ENCODE peak calls at places on chromosome 4, in seven cellular contexts. G is K562, X is GM12878, B is H1, K is HepG2, Q is SK-N-SH, V is HCT116. Z is an unnamed sample.

GRCh38 chr4:56937262-56937661 is 29.6 kb downstream of the REST start:
- DNase-seq in K (no peak), G (no peak), X (no peak), Q (no peak), B (no peak), V (peak; percentile 35), Z (no peak)

GRCh38 chr4:87078987-87079469 is 141.4 kb downstream of the KLHL8 start:
- DNase-seq in X (no peak), G (no peak), K (no peak), V (no peak), B (no peak), Q (no peak), Z (no peak)

GRCh38 chr4:18695733-18696527 is 674.4 kb upstream of the LCORL start:
- DNase-seq in Q (no peak), B (no peak), K (no peak), G (no peak), X (no peak), V (no peak), Z (no peak)

GRCh38 chr4:139872274-139872673 is 206.7 kb downstream of the MGST2 start:
- DNase-seq in K (peak; percentile 47), X (no peak), G (no peak), V (no peak), Q (no peak), B (no peak), Z (no peak)

GRCh38 chr4:157076578-157076947 is 613 bp downstream of the GLRB start:
- DNase-seq in X (no peak), V (no peak), Q (peak; percentile 39), G (no peak), B (peak; percentile 48), K (no peak), Z (peak; percentile 37)

GRCh38 chr4:16642897-16643296 is 255.5 kb downstream of the LDB2 start:
- DNase-seq in X (no peak), Q (peak; percentile 51), G (peak; percentile 11), K (peak; percentile 7), B (no peak), V (no peak), Z (peak; percentile 19)

GRCh38 chr4:52019941-52020657 is at the start of gene LRRC66:
- DNase-seq in B (no peak), Q (no peak), G (no peak), V (peak; percentile 49), K (peak; percentile 66), X (no peak), Z (no peak)

GRCh38 chr4:99947190-99947578 is 766 bp upstream of the DNAJB14 start:
- DNase-seq in V (no peak), X (no peak), B (no peak), G (no peak), Q (no peak), K (no peak), Z (no peak)

GRCh38 chr4:152159773-152160172 is 376.1 kb downstream of the FBXW7 start:
- DNase-seq in B (no peak), X (no peak), G (no peak), V (no peak), Q (no peak), K (no peak), Z (no peak)

GRCh38 chr4:183171484-183172267 is 72.6 kb downstream of the WWC2 start:
- DNase-seq in B (no peak), G (no peak), V (no peak), X (no peak), K (peak; percentile 67), Q (no peak), Z (no peak)

GRCh38 chr4:153489856-153490558 is 23.8 kb downstream of the TMEM131L start:
- DNase-seq in V (no peak), X (no peak), K (no peak), G (no peak), Q (no peak), B (no peak), Z (no peak)

GRCh38 chr4:89558147-89558546 is 250.5 kb upstream of the GPRIN3 start:
- DNase-seq in B (no peak), G (no peak), V (peak; percentile 7), K (no peak), X (no peak), Q (no peak), Z (no peak)
- TF ChIP-seq JUND in B (no peak), G (no peak), V (no peak), K (no peak), X (no peak), Q (no peak), Z (no peak)

GRCh38 chr4:70839537-70840093 is at the start of gene GRSF1:
- DNase-seq in B (peak; percentile 92), G (peak; percentile 92), X (peak; percentile 60), K (peak; percentile 79), V (peak; percentile 82), Q (peak; percentile 97), Z (peak; percentile 71)
- TF ChIP-seq JUND in B (no peak), G (no peak), X (no peak), K (no peak), V (no peak), Q (no peak), Z (no peak)

DNA sequence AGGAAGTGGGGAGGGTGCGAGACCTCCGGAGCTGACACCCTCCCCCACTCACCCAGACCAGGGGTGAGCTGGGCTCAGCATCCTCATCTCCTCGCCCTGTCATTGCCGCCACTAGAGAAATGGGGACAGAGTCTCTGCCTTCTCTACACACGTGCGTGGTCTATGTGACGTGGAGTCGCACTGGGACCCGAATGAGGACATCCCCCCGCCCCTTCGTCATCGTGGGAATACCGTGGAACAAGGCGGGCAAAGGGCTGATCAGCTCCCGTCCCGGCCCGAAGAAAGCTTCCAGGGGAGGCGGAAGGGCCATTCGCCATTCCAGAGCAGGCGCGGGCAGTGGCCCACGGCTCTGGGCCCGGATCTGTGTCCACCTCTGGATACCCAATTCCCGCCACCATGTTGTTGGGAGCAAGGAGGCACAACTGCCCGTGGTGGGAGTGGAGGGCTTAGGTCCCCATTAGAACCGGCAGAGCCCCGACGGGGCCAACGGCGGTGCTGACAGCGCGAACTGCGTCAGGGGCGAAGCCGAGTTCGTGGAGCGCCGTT is 12.0 kb downstream of the HMX1 start:
- DNase-seq in Q (no peak), G (no peak), V (no peak), K (no peak), B (peak; percentile 59), X (no peak), Z (no peak)
- TF ChIP-seq JUND in Q (no peak), G (no peak), V (no peak), K (no peak), B (no peak), X (no peak), Z (no peak)

DNA sequence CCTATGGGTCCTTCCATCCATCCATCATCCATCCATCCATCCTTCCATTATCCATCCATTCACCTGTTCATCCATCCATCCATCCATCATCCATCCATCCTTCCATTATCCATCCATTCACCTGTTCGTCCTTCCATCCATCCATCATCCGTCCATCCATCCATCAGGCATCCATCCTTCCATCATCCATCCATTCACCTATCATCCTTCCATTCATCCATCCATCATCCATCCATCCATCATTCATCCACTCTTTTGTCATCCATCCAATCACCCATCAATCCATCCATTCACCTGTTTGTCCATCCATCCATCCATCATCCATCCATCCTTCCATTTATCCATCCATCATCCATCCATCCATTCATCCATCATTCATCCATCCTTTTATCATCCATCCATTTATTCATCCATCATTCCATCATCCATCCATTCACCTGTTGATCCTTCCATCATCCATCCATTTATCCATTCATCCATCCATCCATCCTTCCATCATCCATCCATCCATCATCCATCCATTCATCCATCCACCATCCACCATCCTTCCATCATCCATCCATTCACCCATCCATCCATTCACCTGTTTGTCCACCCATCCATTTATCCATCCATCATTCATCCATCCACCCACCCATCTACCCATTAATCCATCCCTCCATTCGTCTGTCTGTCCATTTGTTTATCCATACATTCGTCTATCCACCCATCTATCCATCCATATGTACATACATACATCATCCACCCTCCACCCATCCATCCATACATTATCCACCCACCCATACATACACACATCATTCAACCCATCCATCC is 34.8 kb downstream of the SH3TC1 start:
- DNase-seq in X (no peak), V (no peak), B (no peak), G (no peak), K (no peak), Q (no peak), Z (no peak)
- TF ChIP-seq JUND in X (no peak), V (no peak), B (no peak), G (no peak), K (no peak), Q (no peak), Z (no peak)

GRCh38 chr4:184409911-184410692 is 64.2 kb downstream of the IRF2 start:
- DNase-seq in B (no peak), V (no peak), G (no peak), K (no peak), Q (no peak), X (no peak), Z (no peak)
- TF ChIP-seq JUND in B (no peak), V (no peak), G (no peak), K (no peak), Q (no peak), X (no peak), Z (no peak)

GRCh38 chr4:174218127-174218790 is 65.2 kb downstream of the FBXO8 start:
- DNase-seq in G (no peak), Q (peak; percentile 50), V (no peak), K (no peak), X (no peak), B (peak; percentile 53), Z (no peak)

GRCh38 chr4:174216935-174217272 is 66.6 kb downstream of the FBXO8 start:
- DNase-seq in G (no peak), K (no peak), Q (no peak), B (no peak), V (no peak), X (no peak), Z (no peak)

GRCh38 chr4:174215936-174216699 is 67.3 kb downstream of the FBXO8 start:
- DNase-seq in X (no peak), V (no peak), K (no peak), G (no peak), B (no peak), Q (peak; percentile 76), Z (no peak)

GRCh38 chr4:174215055-174215454 is 68.4 kb downstream of the FBXO8 start:
- DNase-seq in X (no peak), G (no peak), Q (no peak), V (no peak), B (no peak), K (no peak), Z (no peak)

DNA sequence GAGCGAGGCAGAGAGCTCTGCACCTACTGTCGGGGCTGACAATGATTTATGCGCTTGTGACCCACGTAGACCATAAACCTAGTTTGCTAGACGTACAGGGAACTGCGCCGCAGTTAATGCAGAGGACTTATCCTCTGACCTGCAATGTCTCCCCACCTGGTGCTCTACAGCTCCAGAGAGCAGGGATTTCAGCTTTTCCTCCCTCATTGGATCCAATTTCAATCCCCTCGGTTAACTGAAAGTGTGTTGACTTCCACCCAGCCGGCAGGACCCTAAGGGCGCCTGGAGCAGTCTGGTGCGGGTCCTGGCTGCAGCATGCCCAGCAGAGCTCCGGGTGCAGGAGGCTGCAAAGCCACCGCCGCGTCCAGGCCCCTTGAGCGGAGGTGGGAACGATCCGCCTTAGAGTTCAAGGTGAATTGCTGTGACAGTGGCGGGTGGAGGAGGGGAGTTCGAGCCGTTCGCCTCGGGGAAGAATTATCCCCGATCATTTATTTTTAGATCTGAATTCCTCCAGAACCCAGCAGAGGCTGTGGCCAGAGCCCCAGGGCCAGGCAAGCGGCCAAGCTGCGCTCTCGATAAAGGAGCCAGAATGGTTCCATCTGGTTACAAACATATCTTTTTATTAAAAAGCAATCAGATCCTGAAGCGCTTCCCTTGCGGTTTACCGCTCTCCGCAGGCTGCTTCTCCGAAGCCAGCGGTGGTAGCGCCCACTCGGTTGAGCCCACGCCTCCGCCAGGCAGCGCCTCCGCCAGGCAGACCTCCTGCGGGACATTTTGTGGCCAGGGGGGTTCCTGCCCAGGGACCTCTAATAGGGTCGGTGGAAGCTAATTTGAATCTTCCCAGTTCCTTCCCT is 66.0 kb downstream of the FBXO8 start:
- DNase-seq in V (no peak), X (no peak), K (no peak), G (no peak), B (peak; percentile 55), Q (peak; percentile 85), Z (no peak)
- TF ChIP-seq JUND in V (no peak), X (no peak), K (no peak), G (no peak), B (no peak), Q (peak; percentile 30), Z (no peak)